ENCODE peak calls at places on chromosomes 13 and 19, in four cellular contexts. One of them, this sample, is unnamed.

GRCh38 chr13:40981361-40981760 is 37.8 kb downstream of the ELF1 start:
- DNase-seq in H1: no peak
- DNase-seq in mammary epithelial cell: no peak
- DNase-seq in kidney: no peak
- DNase-seq in this sample: no peak

GRCh38 chr19:778910-779653 is 18.2 kb upstream of the PTBP1 start:
- DNase-seq in H1: no peak
- DNase-seq in mammary epithelial cell: peak; percentile 95
- DNase-seq in kidney: peak; percentile 82
- DNase-seq in this sample: no peak

GRCh38 chr13:81275666-81276258 is 934.8 kb upstream of the SPRY2 start:
- DNase-seq in H1: no peak
- DNase-seq in mammary epithelial cell: no peak
- DNase-seq in kidney: no peak
- DNase-seq in this sample: no peak

GRCh38 chr13:114174529-114174941 is 4.5 kb upstream of the CFAP97D2 start:
- DNase-seq in H1: no peak
- DNase-seq in mammary epithelial cell: no peak
- DNase-seq in kidney: no peak
- DNase-seq in this sample: no peak

GRCh38 chr19:33800012-33800680 is 3.5 kb downstream of the KCTD15 start:
- DNase-seq in H1: no peak
- DNase-seq in mammary epithelial cell: no peak
- DNase-seq in kidney: peak; percentile 11
- DNase-seq in this sample: no peak

GRCh38 chr19:50651174-50651573 is 1.9 kb downstream of the C19orf81 start:
- DNase-seq in H1: no peak
- DNase-seq in mammary epithelial cell: no peak
- DNase-seq in kidney: no peak
- DNase-seq in this sample: no peak

GRCh38 chr19:14544977-14545715 is 15.8 kb downstream of the TECR start:
- DNase-seq in H1: no peak
- DNase-seq in mammary epithelial cell: no peak
- DNase-seq in kidney: peak; percentile 85
- DNase-seq in this sample: no peak

GRCh38 chr19:34308381-34309367 is 54.3 kb downstream of the GARRE1 start:
- DNase-seq in H1: no peak
- DNase-seq in mammary epithelial cell: no peak
- DNase-seq in kidney: no peak
- DNase-seq in this sample: no peak

GRCh38 chr13:23436680-23437079 is 3.2 kb upstream of the SACS start:
- DNase-seq in H1: no peak
- DNase-seq in mammary epithelial cell: no peak
- DNase-seq in kidney: no peak
- DNase-seq in this sample: no peak

GRCh38 chr13:23433171-23434153 is at the start of gene SACS:
- DNase-seq in H1: peak; percentile 21
- DNase-seq in mammary epithelial cell: peak; percentile 31
- DNase-seq in kidney: no peak
- DNase-seq in this sample: no peak

GRCh38 chr13:23434431-23434830 is 929 bp upstream of the SACS start:
- DNase-seq in H1: no peak
- DNase-seq in mammary epithelial cell: no peak
- DNase-seq in kidney: no peak
- DNase-seq in this sample: no peak

GRCh38 chr13:23430664-23431063 is 2.8 kb downstream of the SACS start:
- DNase-seq in H1: no peak
- DNase-seq in mammary epithelial cell: no peak
- DNase-seq in kidney: no peak
- DNase-seq in this sample: no peak

DNA sequence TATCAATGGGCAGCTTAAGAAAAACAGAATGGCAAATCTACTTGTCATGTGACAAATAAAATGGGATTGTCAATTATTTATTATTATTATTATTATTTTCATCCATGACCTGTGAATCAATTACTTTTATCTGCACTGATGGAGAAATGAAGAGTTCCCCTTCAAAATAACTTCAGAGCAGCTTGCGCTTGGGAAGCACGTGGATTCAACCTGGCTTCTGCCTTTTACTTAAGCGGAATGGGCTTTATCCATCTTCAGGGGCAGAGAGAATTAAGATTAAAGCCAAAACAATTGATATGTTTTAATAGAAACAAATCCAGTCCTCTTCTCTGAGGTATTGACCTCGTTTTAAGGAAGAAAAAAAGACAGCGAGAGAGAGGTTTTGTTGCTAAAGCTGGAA is 913 bp downstream of the SACS start:
- DNase-seq in H1: no peak
- DNase-seq in mammary epithelial cell: no peak
- DNase-seq in kidney: no peak
- DNase-seq in this sample: no peak
- H3K4me3 ChIP-seq in H1: peak overlapping the region; percentile 74
- H3K4me3 ChIP-seq in mammary epithelial cell: no peak overlapping the region
- H3K4me3 ChIP-seq in kidney: no peak overlapping the region
- H3K4me3 ChIP-seq in this sample: no peak overlapping the region

GRCh38 chr13:94596575-94596971 is 621 bp upstream of the TGDS start:
- DNase-seq in H1: no peak
- DNase-seq in mammary epithelial cell: no peak
- DNase-seq in kidney: peak; percentile 71
- DNase-seq in this sample: peak; percentile 6
- H3K9ac ChIP-seq in H1: no peak overlapping the region
- H3K9ac ChIP-seq in mammary epithelial cell: no peak overlapping the region
- H3K9ac ChIP-seq in kidney: peak overlapping the region; percentile 96
- H3K9ac ChIP-seq in this sample: peak overlapping the region; percentile 90

GRCh38 chr19:57473646-57474045 is 3.7 kb downstream of the ZNF772 start:
- DNase-seq in H1: no peak
- DNase-seq in mammary epithelial cell: no peak
- DNase-seq in kidney: no peak
- DNase-seq in this sample: no peak
- H3K4me3 ChIP-seq in H1: no peak overlapping the region
- H3K4me3 ChIP-seq in mammary epithelial cell: no peak overlapping the region
- H3K4me3 ChIP-seq in kidney: peak overlapping the region; percentile 10
- H3K4me3 ChIP-seq in this sample: no peak overlapping the region

DNA sequence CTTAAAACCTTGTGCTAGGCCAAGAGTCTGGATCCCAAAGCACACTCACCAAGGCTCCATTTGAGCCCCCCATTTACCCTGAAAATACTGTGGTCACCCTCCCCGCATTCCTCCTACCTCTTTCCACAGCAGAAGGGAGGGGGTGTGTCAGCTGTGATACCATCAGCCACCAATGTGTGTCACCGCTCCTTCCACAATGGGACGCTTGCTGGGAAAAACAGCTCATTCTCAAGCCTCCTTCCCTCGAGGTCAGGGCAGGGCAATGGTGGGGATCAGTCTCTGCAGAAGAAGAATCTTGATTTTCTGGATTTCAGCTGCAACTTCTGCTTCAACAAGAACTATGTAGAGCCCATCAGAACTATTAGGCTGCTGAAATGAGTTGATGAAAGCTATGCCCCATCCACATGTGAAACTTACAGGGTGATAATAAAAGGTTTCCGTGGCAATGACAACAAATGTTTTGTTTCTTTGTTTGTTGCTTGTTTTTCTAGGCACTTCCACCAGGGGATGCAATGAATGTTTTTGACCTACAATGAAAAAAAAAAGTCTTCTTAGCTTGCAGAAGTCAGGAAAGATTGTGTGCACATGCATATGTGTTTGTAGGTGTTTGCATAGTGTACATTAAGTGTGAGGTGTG is 26.4 kb upstream of the ZNF507 start:
- DNase-seq in H1: no peak
- DNase-seq in mammary epithelial cell: no peak
- DNase-seq in kidney: no peak
- DNase-seq in this sample: peak; percentile 8
- H3K9ac ChIP-seq in H1: no peak overlapping the region
- H3K9ac ChIP-seq in mammary epithelial cell: no peak overlapping the region
- H3K9ac ChIP-seq in kidney: no peak overlapping the region
- H3K9ac ChIP-seq in this sample: no peak overlapping the region

GRCh38 chr19:4847190-4847973 is 15.9 kb upstream of the TICAM1 start:
- DNase-seq in H1: no peak
- DNase-seq in mammary epithelial cell: no peak
- DNase-seq in kidney: no peak
- DNase-seq in this sample: no peak

GRCh38 chr19:4851551-4852290 is 15.7 kb downstream of the PLIN3 start:
- DNase-seq in H1: peak; percentile 60
- DNase-seq in mammary epithelial cell: no peak
- DNase-seq in kidney: peak; percentile 96
- DNase-seq in this sample: no peak

GRCh38 chr19:4844348-4845179 is 13.1 kb upstream of the TICAM1 start:
- DNase-seq in H1: no peak
- DNase-seq in mammary epithelial cell: no peak
- DNase-seq in kidney: no peak
- DNase-seq in this sample: no peak

GRCh38 chr19:4852484-4852883 is 15.0 kb downstream of the PLIN3 start:
- DNase-seq in H1: no peak
- DNase-seq in mammary epithelial cell: no peak
- DNase-seq in kidney: no peak
- DNase-seq in this sample: no peak

DNA sequence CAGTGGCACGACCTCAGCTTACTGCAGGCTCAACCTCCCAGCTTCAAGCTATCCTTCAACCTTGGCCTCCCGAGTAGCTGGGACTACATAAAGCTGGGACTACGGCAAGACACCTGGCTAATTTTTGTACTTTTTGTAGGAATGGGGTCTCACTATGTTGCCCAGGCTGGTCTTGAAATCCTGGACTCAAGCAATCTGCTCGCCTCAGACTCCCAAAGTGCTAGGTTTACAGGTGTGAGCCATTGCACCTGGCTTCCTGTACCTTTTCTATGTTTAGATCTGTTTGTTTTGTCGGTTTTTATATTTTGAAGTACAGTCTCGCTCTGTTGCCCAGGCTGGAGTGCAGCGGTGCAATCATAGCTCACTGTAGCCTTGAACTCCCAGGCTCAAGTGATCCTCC is 17.5 kb upstream of the TICAM1 start:
- DNase-seq in H1: no peak
- DNase-seq in mammary epithelial cell: no peak
- DNase-seq in kidney: no peak
- DNase-seq in this sample: no peak
- H3K4me3 ChIP-seq in H1: no peak overlapping the region
- H3K4me3 ChIP-seq in mammary epithelial cell: no peak overlapping the region
- H3K4me3 ChIP-seq in kidney: no peak overlapping the region
- H3K4me3 ChIP-seq in this sample: no peak overlapping the region

GRCh38 chr13:100517135-100517534 is 71.5 kb downstream of the GGACT start:
- DNase-seq in H1: no peak
- DNase-seq in mammary epithelial cell: no peak
- DNase-seq in kidney: peak; percentile 63
- DNase-seq in this sample: no peak

GRCh38 chr13:100519626-100520025 is 69.0 kb downstream of the GGACT start:
- DNase-seq in H1: no peak
- DNase-seq in mammary epithelial cell: no peak
- DNase-seq in kidney: no peak
- DNase-seq in this sample: no peak

GRCh38 chr13:100518394-100519062 is 70.1 kb downstream of the GGACT start:
- DNase-seq in H1: no peak
- DNase-seq in mammary epithelial cell: no peak
- DNase-seq in kidney: no peak
- DNase-seq in this sample: no peak

GRCh38 chr13:100515410-100515800 is 73.2 kb downstream of the GGACT start:
- DNase-seq in H1: no peak
- DNase-seq in mammary epithelial cell: no peak
- DNase-seq in kidney: no peak
- DNase-seq in this sample: no peak

DNA sequence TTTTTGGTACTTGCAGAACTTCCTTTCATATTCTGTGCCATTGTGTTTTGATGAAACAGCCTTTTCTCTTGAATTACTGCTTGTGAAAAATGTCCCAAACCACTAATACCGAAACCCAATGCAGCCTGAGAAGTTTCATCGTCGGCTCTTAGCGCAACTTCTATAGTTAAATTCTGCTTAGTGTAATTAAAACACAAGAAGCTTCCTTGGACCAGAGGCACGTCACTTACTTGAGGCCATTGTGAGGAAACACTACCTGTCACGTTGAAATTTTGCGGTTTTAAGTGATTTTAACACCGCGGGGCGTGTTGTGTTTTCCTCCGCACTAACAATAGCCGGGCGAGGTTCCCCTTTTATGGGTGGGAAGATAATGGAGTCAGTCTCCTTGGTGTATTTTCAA is 70.9 kb downstream of the GGACT start:
- DNase-seq in H1: no peak
- DNase-seq in mammary epithelial cell: no peak
- DNase-seq in kidney: no peak
- DNase-seq in this sample: no peak
- H3K9ac ChIP-seq in H1: no peak overlapping the region
- H3K9ac ChIP-seq in mammary epithelial cell: no peak overlapping the region
- H3K9ac ChIP-seq in kidney: no peak overlapping the region
- H3K9ac ChIP-seq in this sample: no peak overlapping the region

GRCh38 chr19:18190278-18190677 is 2.7 kb upstream of the MPV17L2 start:
- DNase-seq in H1: no peak
- DNase-seq in mammary epithelial cell: no peak
- DNase-seq in kidney: no peak
- DNase-seq in this sample: no peak

GRCh38 chr19:18192673-18193387 is at the start of gene MPV17L2:
- DNase-seq in H1: peak; percentile 99
- DNase-seq in mammary epithelial cell: peak; percentile 100
- DNase-seq in kidney: peak; percentile 100
- DNase-seq in this sample: peak; percentile 100

GRCh38 chr19:18194208-18194530 is 1.2 kb downstream of the MPV17L2 start:
- DNase-seq in H1: no peak
- DNase-seq in mammary epithelial cell: no peak
- DNase-seq in kidney: no peak
- DNase-seq in this sample: no peak

GRCh38 chr19:18193388-18194207 is 580 bp downstream of the MPV17L2 start:
- DNase-seq in H1: no peak
- DNase-seq in mammary epithelial cell: no peak
- DNase-seq in kidney: no peak
- DNase-seq in this sample: no peak

DNA sequence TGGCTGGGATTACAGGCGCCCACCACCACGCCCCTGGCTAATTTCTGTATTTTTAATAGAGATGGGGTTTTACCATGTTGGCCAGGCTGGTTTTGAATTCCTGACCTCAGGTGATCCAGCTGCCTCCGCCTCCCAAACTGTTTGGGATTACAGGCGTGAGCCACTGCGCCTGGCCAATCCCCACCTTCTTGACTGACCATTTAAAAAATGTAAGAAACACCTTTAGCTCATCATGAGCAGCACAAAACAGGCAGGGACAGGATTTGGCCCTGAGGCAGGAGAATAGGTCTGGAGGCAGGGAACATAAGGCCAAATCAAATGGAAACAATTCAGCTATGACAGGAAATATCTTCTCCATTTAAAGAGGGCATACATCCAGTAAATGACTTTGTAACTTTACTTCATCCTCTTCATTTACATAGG is 1.4 kb upstream of the MPV17L2 start:
- DNase-seq in H1: no peak
- DNase-seq in mammary epithelial cell: peak; percentile 92
- DNase-seq in kidney: no peak
- DNase-seq in this sample: no peak
- H3K4me3 ChIP-seq in H1: no peak overlapping the region
- H3K4me3 ChIP-seq in mammary epithelial cell: peak overlapping the region; percentile 53
- H3K4me3 ChIP-seq in kidney: peak overlapping the region; percentile 79
- H3K4me3 ChIP-seq in this sample: peak overlapping the region; percentile 52

GRCh38 chr19:3441089-3441985 is 39.0 kb downstream of the SMIM24 start:
- DNase-seq in H1: no peak
- DNase-seq in mammary epithelial cell: no peak
- DNase-seq in kidney: peak; percentile 78
- DNase-seq in this sample: no peak
- H3K9ac ChIP-seq in H1: no peak overlapping the region
- H3K9ac ChIP-seq in mammary epithelial cell: no peak overlapping the region
- H3K9ac ChIP-seq in kidney: peak overlapping the region; percentile 34
- H3K9ac ChIP-seq in this sample: no peak overlapping the region